ENCODE peak calls at places on chromosomes 5 and 9, in eight cellular contexts. One of them, this sample, is unnamed.

GRCh38 chr5:652023-652515 is 39.9 kb downstream of the CEP72 start:
- DNase-seq in right lobe of liver: no peak
- DNase-seq in A549: no peak
- DNase-seq in ovary: no peak
- DNase-seq in esophagus squamous epithelium: no peak
- DNase-seq in adrenal gland: no peak
- DNase-seq in HepG2: no peak
- DNase-seq in lower leg skin: no peak
- DNase-seq in this sample: no peak

GRCh38 chr5:159826351-159827222 is 89.7 kb upstream of the ADRA1B start:
- DNase-seq in lower leg skin: no peak
- DNase-seq in HepG2: no peak
- DNase-seq in ovary: no peak
- DNase-seq in esophagus squamous epithelium: no peak
- DNase-seq in adrenal gland: peak; percentile 15
- DNase-seq in right lobe of liver: no peak
- DNase-seq in A549: peak; percentile 76
- DNase-seq in this sample: no peak

GRCh38 chr9:72628191-72628590 is 106.8 kb downstream of the TMC1 start:
- DNase-seq in lower leg skin: no peak
- DNase-seq in esophagus squamous epithelium: no peak
- DNase-seq in right lobe of liver: no peak
- DNase-seq in ovary: no peak
- DNase-seq in adrenal gland: no peak
- DNase-seq in A549: no peak
- DNase-seq in HepG2: no peak
- DNase-seq in this sample: no peak

GRCh38 chr5:171295801-171296200 is 13.2 kb upstream of the TLX3 start:
- DNase-seq in ovary: no peak
- DNase-seq in lower leg skin: no peak
- DNase-seq in HepG2: no peak
- DNase-seq in adrenal gland: no peak
- DNase-seq in A549: no peak
- DNase-seq in right lobe of liver: no peak
- DNase-seq in esophagus squamous epithelium: no peak
- DNase-seq in this sample: no peak

GRCh38 chr5:62190173-62190572 is 115.8 kb upstream of the KIF2A start:
- DNase-seq in ovary: no peak
- DNase-seq in esophagus squamous epithelium: no peak
- DNase-seq in A549: no peak
- DNase-seq in HepG2: no peak
- DNase-seq in adrenal gland: no peak
- DNase-seq in lower leg skin: no peak
- DNase-seq in right lobe of liver: no peak
- DNase-seq in this sample: no peak

GRCh38 chr9:122124528-122124927 is 31.4 kb upstream of the TTLL11 start:
- DNase-seq in ovary: no peak
- DNase-seq in HepG2: no peak
- DNase-seq in lower leg skin: no peak
- DNase-seq in right lobe of liver: no peak
- DNase-seq in adrenal gland: no peak
- DNase-seq in esophagus squamous epithelium: no peak
- DNase-seq in A549: no peak
- DNase-seq in this sample: no peak

GRCh38 chr5:45101146-45101545 is 292.4 kb downstream of the MRPS30 start:
- DNase-seq in right lobe of liver: no peak
- DNase-seq in adrenal gland: no peak
- DNase-seq in esophagus squamous epithelium: no peak
- DNase-seq in HepG2: no peak
- DNase-seq in A549: no peak
- DNase-seq in ovary: no peak
- DNase-seq in lower leg skin: no peak
- DNase-seq in this sample: no peak

GRCh38 chr9:107378031-107378430 is 95.0 kb downstream of the RAD23B start:
- DNase-seq in ovary: no peak
- DNase-seq in HepG2: no peak
- DNase-seq in esophagus squamous epithelium: no peak
- DNase-seq in lower leg skin: peak; percentile 14
- DNase-seq in right lobe of liver: no peak
- DNase-seq in adrenal gland: no peak
- DNase-seq in A549: no peak
- DNase-seq in this sample: no peak

GRCh38 chr5:1914471-1914870 is 31.7 kb upstream of the IRX4 start:
- DNase-seq in HepG2: no peak
- DNase-seq in adrenal gland: no peak
- DNase-seq in right lobe of liver: no peak
- DNase-seq in lower leg skin: peak; percentile 66
- DNase-seq in ovary: no peak
- DNase-seq in A549: no peak
- DNase-seq in esophagus squamous epithelium: no peak
- DNase-seq in this sample: peak; percentile 54

GRCh38 chr9:117414220-117414905 is 494 bp downstream of the ASTN2 start:
- DNase-seq in A549: no peak
- DNase-seq in esophagus squamous epithelium: no peak
- DNase-seq in HepG2: no peak
- DNase-seq in right lobe of liver: peak; percentile 41
- DNase-seq in ovary: no peak
- DNase-seq in lower leg skin: peak; percentile 80
- DNase-seq in adrenal gland: peak; percentile 26
- DNase-seq in this sample: no peak

GRCh38 chr9:122320346-122320995 is 50.4 kb upstream of the PTGS1 start:
- DNase-seq in lower leg skin: no peak
- DNase-seq in right lobe of liver: no peak
- DNase-seq in adrenal gland: no peak
- DNase-seq in ovary: no peak
- DNase-seq in esophagus squamous epithelium: no peak
- DNase-seq in A549: no peak
- DNase-seq in HepG2: no peak
- DNase-seq in this sample: no peak

GRCh38 chr9:89522261-89522978 is 24.5 kb upstream of the SEMA4D start:
- DNase-seq in esophagus squamous epithelium: no peak
- DNase-seq in HepG2: no peak
- DNase-seq in ovary: no peak
- DNase-seq in A549: no peak
- DNase-seq in adrenal gland: no peak
- DNase-seq in right lobe of liver: no peak
- DNase-seq in lower leg skin: no peak
- DNase-seq in this sample: peak; percentile 90

DNA sequence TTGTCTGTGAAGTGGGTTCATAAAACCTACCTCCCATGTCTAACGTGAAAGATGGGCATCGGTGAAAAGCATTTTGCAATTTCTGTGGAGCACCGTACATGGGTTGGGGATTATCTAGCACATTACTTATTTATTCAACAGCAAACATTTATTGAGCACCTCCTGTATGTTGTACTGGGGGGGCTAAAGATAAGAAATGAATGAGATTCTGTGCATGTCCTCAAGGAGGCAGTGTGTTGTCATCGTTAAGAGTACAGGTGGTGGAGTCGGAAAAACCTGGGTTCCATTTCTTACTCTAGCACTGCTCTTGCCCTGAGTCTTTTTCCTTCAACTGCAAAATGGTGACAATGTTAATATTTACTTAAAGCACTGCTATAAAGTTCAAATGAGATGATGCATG is 30.4 kb upstream of the DENND1A start:
- DNase-seq in ovary: no peak
- DNase-seq in A549: no peak
- DNase-seq in right lobe of liver: no peak
- DNase-seq in adrenal gland: no peak
- DNase-seq in esophagus squamous epithelium: no peak
- DNase-seq in HepG2: no peak
- DNase-seq in lower leg skin: no peak
- DNase-seq in this sample: no peak
- TF ChIP-seq CTCF in ovary: no peak
- TF ChIP-seq CTCF in A549: peak; percentile 11
- TF ChIP-seq CTCF in right lobe of liver: no peak
- TF ChIP-seq CTCF in adrenal gland: no peak
- TF ChIP-seq CTCF in esophagus squamous epithelium: no peak
- TF ChIP-seq CTCF in HepG2: no peak
- TF ChIP-seq CTCF in lower leg skin: no peak
- TF ChIP-seq CTCF in this sample: no peak

GRCh38 chr5:16616536-16617271 is at the start of gene RETREG1:
- DNase-seq in ovary: peak; percentile 50
- DNase-seq in HepG2: no peak
- DNase-seq in A549: peak; percentile 49
- DNase-seq in esophagus squamous epithelium: no peak
- DNase-seq in lower leg skin: peak; percentile 95
- DNase-seq in adrenal gland: peak; percentile 15
- DNase-seq in right lobe of liver: peak; percentile 71
- DNase-seq in this sample: peak; percentile 93
- TF ChIP-seq POLR2A in ovary: no peak
- TF ChIP-seq POLR2A in HepG2: no peak
- TF ChIP-seq POLR2A in A549: peak; percentile 28
- TF ChIP-seq POLR2A in esophagus squamous epithelium: no peak
- TF ChIP-seq POLR2A in lower leg skin: no peak
- TF ChIP-seq POLR2A in adrenal gland: no peak
- TF ChIP-seq POLR2A in right lobe of liver: peak; percentile 18
- TF ChIP-seq POLR2A in this sample: no peak

DNA sequence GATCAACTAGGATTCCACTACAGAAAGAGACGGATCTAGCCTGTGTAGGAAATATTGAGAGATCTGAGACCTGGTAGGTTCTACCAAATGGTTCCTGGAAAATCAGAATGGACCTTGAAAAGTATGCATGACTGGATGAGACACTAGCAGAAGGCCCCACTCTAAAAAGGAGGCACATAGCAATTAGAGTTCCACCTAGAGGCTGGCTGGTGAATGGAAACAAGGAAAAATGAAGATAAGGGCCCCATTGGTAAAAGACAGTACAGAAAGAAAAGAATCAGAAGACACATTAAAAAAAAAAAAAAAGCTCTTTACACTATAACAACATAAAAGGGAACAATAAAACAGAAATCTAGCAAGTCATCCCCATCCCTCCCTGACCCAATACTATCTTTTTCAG is 518.5 kb downstream of the NR2F1-AS1 start:
- DNase-seq in right lobe of liver: no peak
- DNase-seq in A549: no peak
- DNase-seq in esophagus squamous epithelium: no peak
- DNase-seq in adrenal gland: no peak
- DNase-seq in lower leg skin: no peak
- DNase-seq in HepG2: no peak
- DNase-seq in ovary: no peak
- DNase-seq in this sample: no peak
- TF ChIP-seq CTCF in right lobe of liver: no peak
- TF ChIP-seq CTCF in A549: no peak
- TF ChIP-seq CTCF in esophagus squamous epithelium: no peak
- TF ChIP-seq CTCF in adrenal gland: no peak
- TF ChIP-seq CTCF in lower leg skin: no peak
- TF ChIP-seq CTCF in HepG2: peak; percentile 30
- TF ChIP-seq CTCF in ovary: no peak
- TF ChIP-seq CTCF in this sample: no peak

GRCh38 chr5:177497011-177497296 is 450 bp downstream of the PDLIM7 start:
- DNase-seq in A549: no peak
- DNase-seq in HepG2: no peak
- DNase-seq in ovary: no peak
- DNase-seq in adrenal gland: no peak
- DNase-seq in esophagus squamous epithelium: no peak
- DNase-seq in lower leg skin: no peak
- DNase-seq in right lobe of liver: no peak
- DNase-seq in this sample: no peak

GRCh38 chr5:177498013-177498847 is 826 bp upstream of the PDLIM7 start:
- DNase-seq in lower leg skin: no peak
- DNase-seq in esophagus squamous epithelium: no peak
- DNase-seq in A549: no peak
- DNase-seq in right lobe of liver: peak; percentile 75
- DNase-seq in ovary: peak; percentile 75
- DNase-seq in adrenal gland: peak; percentile 61
- DNase-seq in HepG2: peak; percentile 24
- DNase-seq in this sample: peak; percentile 92

GRCh38 chr5:177496111-177497010 is 1.0 kb downstream of the PDLIM7 start:
- DNase-seq in adrenal gland: peak; percentile 69
- DNase-seq in ovary: peak; percentile 86
- DNase-seq in HepG2: peak; percentile 85
- DNase-seq in lower leg skin: no peak
- DNase-seq in right lobe of liver: peak; percentile 66
- DNase-seq in A549: peak; percentile 93
- DNase-seq in esophagus squamous epithelium: no peak
- DNase-seq in this sample: peak; percentile 82

GRCh38 chr5:177495243-177496060 is 2.0 kb downstream of the PDLIM7 start:
- DNase-seq in esophagus squamous epithelium: no peak
- DNase-seq in adrenal gland: peak; percentile 45
- DNase-seq in HepG2: peak; percentile 62
- DNase-seq in lower leg skin: no peak
- DNase-seq in right lobe of liver: no peak
- DNase-seq in A549: no peak
- DNase-seq in ovary: peak; percentile 66
- DNase-seq in this sample: peak; percentile 84

GRCh38 chr5:177497297-177498012 is at the start of gene PDLIM7:
- DNase-seq in lower leg skin: peak; percentile 99
- DNase-seq in A549: peak; percentile 97
- DNase-seq in right lobe of liver: peak; percentile 96
- DNase-seq in ovary: peak; percentile 96
- DNase-seq in HepG2: peak; percentile 94
- DNase-seq in esophagus squamous epithelium: peak; percentile 59
- DNase-seq in adrenal gland: peak; percentile 96
- DNase-seq in this sample: peak; percentile 98
- TF ChIP-seq POLR2A in lower leg skin: no peak
- TF ChIP-seq POLR2A in A549: peak; percentile 91
- TF ChIP-seq POLR2A in right lobe of liver: peak; percentile 97
- TF ChIP-seq POLR2A in ovary: peak; percentile 90
- TF ChIP-seq POLR2A in HepG2: peak; percentile 87
- TF ChIP-seq POLR2A in esophagus squamous epithelium: no peak
- TF ChIP-seq POLR2A in adrenal gland: peak; percentile 91
- TF ChIP-seq POLR2A in this sample: peak; percentile 37

GRCh38 chr9:83714316-83714715 is 6.6 kb upstream of the UBQLN1 start:
- DNase-seq in adrenal gland: no peak
- DNase-seq in esophagus squamous epithelium: no peak
- DNase-seq in A549: no peak
- DNase-seq in right lobe of liver: no peak
- DNase-seq in ovary: no peak
- DNase-seq in HepG2: no peak
- DNase-seq in lower leg skin: no peak
- DNase-seq in this sample: no peak
- TF ChIP-seq CTCF in adrenal gland: peak; percentile 33
- TF ChIP-seq CTCF in esophagus squamous epithelium: no peak
- TF ChIP-seq CTCF in A549: no peak
- TF ChIP-seq CTCF in right lobe of liver: peak; percentile 26
- TF ChIP-seq CTCF in ovary: no peak
- TF ChIP-seq CTCF in HepG2: no peak
- TF ChIP-seq CTCF in lower leg skin: no peak
- TF ChIP-seq CTCF in this sample: peak; percentile 29

GRCh38 chr9:114367823-114368609 is 19.8 kb downstream of the AKNA start:
- DNase-seq in HepG2: no peak
- DNase-seq in esophagus squamous epithelium: no peak
- DNase-seq in adrenal gland: no peak
- DNase-seq in ovary: no peak
- DNase-seq in lower leg skin: no peak
- DNase-seq in right lobe of liver: no peak
- DNase-seq in A549: no peak
- DNase-seq in this sample: peak; percentile 84
- TF ChIP-seq POLR2A in HepG2: no peak
- TF ChIP-seq POLR2A in esophagus squamous epithelium: no peak
- TF ChIP-seq POLR2A in adrenal gland: no peak
- TF ChIP-seq POLR2A in ovary: no peak
- TF ChIP-seq POLR2A in lower leg skin: no peak
- TF ChIP-seq POLR2A in right lobe of liver: no peak
- TF ChIP-seq POLR2A in A549: no peak
- TF ChIP-seq POLR2A in this sample: no peak

GRCh38 chr5:173395257-173395932 is 67.2 kb upstream of the STC2 start:
- DNase-seq in lower leg skin: peak; percentile 53
- DNase-seq in right lobe of liver: no peak
- DNase-seq in HepG2: peak; percentile 16
- DNase-seq in ovary: no peak
- DNase-seq in esophagus squamous epithelium: no peak
- DNase-seq in A549: peak; percentile 18
- DNase-seq in adrenal gland: peak; percentile 29
- DNase-seq in this sample: no peak
- TF ChIP-seq CTCF in lower leg skin: no peak
- TF ChIP-seq CTCF in right lobe of liver: no peak
- TF ChIP-seq CTCF in HepG2: no peak
- TF ChIP-seq CTCF in ovary: no peak
- TF ChIP-seq CTCF in esophagus squamous epithelium: no peak
- TF ChIP-seq CTCF in A549: no peak
- TF ChIP-seq CTCF in adrenal gland: no peak
- TF ChIP-seq CTCF in this sample: no peak

This sample was measured in spleen.